ENCODE peak calls at places on chromosomes 12 and 14, in four cellular contexts. U is A673, J is AG04450, H is fibroblast of pulmonary artery. B is an unnamed sample.
A peak's percentile ranks its signal among the peaks of the same experiment; 100 is the strongest.

GRCh38 chr12:75783093-75783877 is 248.3 kb downstream of the PHLDA1 start:
- DNase-seq in U (no peak), J (no peak), H (no peak), B (no peak)

GRCh38 chr12:74980510-74980909 is 229.1 kb downstream of the KCNC2 start:
- DNase-seq in J (no peak), U (peak; percentile 26), H (no peak), B (no peak)

GRCh38 chr12:6915023-6915788 is 826 bp downstream of the ENO2 start:
- DNase-seq in J (no peak), U (peak; percentile 88), H (no peak), B (no peak)

GRCh38 chr12:132572106-132572505 is 38.3 kb downstream of the LRCOL1 start:
- DNase-seq in U (no peak), J (no peak), H (no peak), B (no peak)

GRCh38 chr12:76374395-76375020 is 26.3 kb upstream of the BBS10 start:
- DNase-seq in H (no peak), U (no peak), J (no peak), B (no peak)

GRCh38 chr12:96091833-96092232 is 56.4 kb upstream of the LTA4H start:
- DNase-seq in J (no peak), U (peak; percentile 25), H (no peak), B (no peak)

GRCh38 chr12:85260904-85261303 is 19.1 kb upstream of the ALX1 start:
- DNase-seq in J (no peak), H (no peak), U (no peak), B (no peak)

GRCh38 chr12:75481774-75482173 is 1.2 kb downstream of the GLIPR1 start:
- DNase-seq in H (peak; percentile 87), J (no peak), U (no peak), B (no peak)

GRCh38 chr12:110338754-110339153 is 57.7 kb downstream of the ATP2A2 start:
- DNase-seq in U (peak; percentile 65), H (peak; percentile 29), J (no peak), B (no peak)

GRCh38 chr12:47023944-47024343 is 55.5 kb upstream of the PCED1B start:
- DNase-seq in H (no peak), J (no peak), U (no peak), B (no peak)

GRCh38 chr14:104891664-104892500 is 26.8 kb downstream of the CEP170B start:
- DNase-seq in H (no peak), J (no peak), U (no peak), B (no peak)

GRCh38 chr12:694734-695503 is 31.7 kb upstream of the NINJ2 start:
- DNase-seq in U (no peak), H (no peak), J (no peak), B (no peak)

GRCh38 chr14:80426686-80427085 is 215.4 kb upstream of the DIO2 start:
- DNase-seq in J (no peak), U (no peak), H (peak; percentile 67), B (no peak)

GRCh38 chr12:28033538-28033915 is 61.0 kb upstream of the PTHLH start:
- DNase-seq in H (no peak), U (no peak), J (no peak), B (no peak)

GRCh38 chr14:51922624-51923023 is 62.2 kb downstream of the GNG2 start:
- DNase-seq in U (peak; percentile 46), J (no peak), H (peak; percentile 69), B (no peak)

GRCh38 chr12:69527506-69528272 is 57.5 kb downstream of the FRS2 start:
- DNase-seq in U (no peak), J (peak; percentile 59), H (peak; percentile 80), B (no peak)

GRCh38 chr12:122227341-122227740 is 1.5 kb upstream of the DIABLO start:
- DNase-seq in H (no peak), J (no peak), U (no peak), B (no peak)

GRCh38 chr12:79618848-79619404 is 71.8 kb downstream of the PAWR start:
- DNase-seq in U (no peak), H (peak; percentile 40), J (no peak), B (no peak)

GRCh38 chr12:19461986-19462385 is 22.7 kb downstream of the AEBP2 start:
- DNase-seq in U (no peak), J (no peak), H (no peak), B (no peak)

GRCh38 chr14:102255401-102256190 is 49.4 kb downstream of the MOK start:
- DNase-seq in H (peak; percentile 83), U (no peak), J (peak; percentile 61), B (no peak)

GRCh38 chr14:60487211-60487610 is 1.3 kb upstream of the C14orf39 start:
- DNase-seq in H (no peak), J (no peak), U (no peak), B (no peak)

GRCh38 chr14:101185081-101185835 is 281.7 kb upstream of the RTL1 start:
- DNase-seq in J (no peak), U (no peak), H (no peak), B (peak; percentile 62)

GRCh38 chr14:70289138-70289537 is 70.3 kb downstream of the COX16 start:
- DNase-seq in U (peak; percentile 48), J (no peak), H (no peak), B (no peak)

GRCh38 chr12:76183459-76184186 is 99.1 kb upstream of the NAP1L1 start:
- DNase-seq in J (peak; percentile 96), U (peak; percentile 74), H (peak; percentile 99), B (no peak)

GRCh38 chr12:45989277-45989856 is 1.0 kb downstream of the SCAF11 start:
- DNase-seq in U (no peak), J (no peak), H (peak; percentile 41), B (no peak)

GRCh38 chr14:89252887-89253532 is 164.0 kb downstream of the FOXN3 start:
- DNase-seq in H (peak; percentile 17), U (peak; percentile 11), J (no peak), B (no peak)

GRCh38 chr12:109744026-109744425 is 30.4 kb downstream of the FAM222A start:
- DNase-seq in H (no peak), U (no peak), J (no peak), B (no peak)

GRCh38 chr12:95882080-95882479 is 23.3 kb downstream of the SNRPF start:
- DNase-seq in H (no peak), J (no peak), U (no peak), B (no peak)

GRCh38 chr14:56025191-56025590 is 93.0 kb upstream of the PELI2 start:
- DNase-seq in J (no peak), H (no peak), U (no peak), B (no peak)

GRCh38 chr12:55696796-55697462 is 10.8 kb downstream of the ITGA7 start:
- DNase-seq in J (no peak), U (no peak), H (no peak), B (no peak)

GRCh38 chr12:119245904-119246494 is 67.3 kb downstream of the HSPB8 start:
- DNase-seq in H (no peak), J (no peak), U (no peak), B (no peak)

GRCh38 chr14:61108742-61109141 is 127.7 kb downstream of the SLC38A6 start:
- DNase-seq in J (no peak), U (no peak), H (no peak), B (no peak)

GRCh38 chr14:77950371-77950770 is 150.5 kb downstream of the ADCK1 start:
- DNase-seq in J (no peak), U (no peak), H (no peak), B (no peak)

DNA sequence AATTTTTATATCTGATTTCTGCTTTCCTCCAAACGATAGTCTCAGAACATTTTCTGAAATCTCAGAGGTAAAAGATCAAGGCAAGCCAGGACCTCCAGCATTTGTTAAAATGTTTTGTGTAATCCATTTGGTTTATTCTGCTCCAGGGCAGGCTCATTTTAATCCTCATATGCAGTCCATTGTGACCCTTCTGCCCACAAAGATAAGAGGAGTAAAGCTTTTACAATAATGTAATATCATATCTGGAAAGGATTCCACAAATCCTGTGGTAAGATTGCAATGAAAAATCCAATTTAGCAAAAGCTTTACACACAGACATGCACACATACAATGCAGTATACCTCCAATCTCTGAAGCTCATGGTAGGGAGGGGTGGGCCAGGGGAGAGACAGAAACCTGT is 55.3 kb upstream of the KCNH5 start:
- DNase-seq in H (no peak), U (no peak), J (no peak), B (no peak)
- TF ChIP-seq CTCF in H (no peak), U (no peak), J (no peak), B (no peak)

DNA sequence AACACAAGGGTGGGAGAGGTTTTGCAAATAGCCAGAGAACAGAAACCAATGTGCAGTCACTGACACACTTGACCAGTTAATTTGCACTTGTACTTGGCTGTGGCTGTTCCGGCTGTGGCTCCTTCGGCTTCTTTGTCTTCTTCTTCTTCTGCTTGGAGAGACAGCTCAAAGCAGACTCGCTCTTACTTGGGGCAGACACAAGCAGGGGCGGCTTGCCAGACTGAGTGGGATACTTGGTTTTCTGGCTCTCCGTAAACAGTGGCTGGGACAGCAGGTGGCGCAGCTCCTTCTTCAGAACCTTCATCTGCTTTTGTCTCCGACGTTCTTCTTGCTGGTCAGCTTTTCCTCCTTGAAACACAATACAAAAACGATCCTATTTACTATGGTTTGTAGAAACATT is 25.0 kb downstream of the OTUB2 start:
- DNase-seq in J (peak; percentile 15), U (peak; percentile 43), H (peak; percentile 66), B (peak; percentile 34)
- TF ChIP-seq CTCF in J (peak; percentile 57), U (peak; percentile 70), H (peak; percentile 64), B (peak; percentile 63)

DNA sequence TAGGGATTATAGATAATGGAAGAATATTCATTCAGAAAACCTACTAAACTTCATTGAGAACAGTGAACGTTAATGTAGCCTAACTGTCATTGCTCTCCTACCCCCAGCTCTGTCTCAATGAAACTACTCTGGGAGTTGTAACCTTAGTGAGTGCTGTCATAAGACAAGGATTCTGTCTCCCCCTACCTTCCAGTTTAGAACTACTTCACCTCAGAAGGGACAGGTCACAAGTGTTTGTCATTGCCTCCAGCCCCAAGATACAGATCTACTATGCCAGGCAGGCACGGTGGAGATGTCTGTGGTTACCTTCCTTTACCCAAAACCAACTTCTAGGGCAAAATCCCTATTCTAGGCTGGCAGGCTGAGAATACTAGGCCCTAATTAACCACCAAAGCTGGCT is 833.1 kb upstream of the SEL1L start:
- DNase-seq in J (no peak), H (no peak), U (no peak), B (no peak)
- TF ChIP-seq CTCF in J (no peak), H (no peak), U (no peak), B (no peak)

GRCh38 chr14:74400919-74401503 is 25.0 kb downstream of the SYNDIG1L start:
- DNase-seq in H (no peak), J (no peak), U (no peak), B (no peak)

GRCh38 chr14:74402264-74403251 is 23.5 kb downstream of the SYNDIG1L start:
- DNase-seq in U (no peak), H (no peak), J (no peak), B (no peak)

GRCh38 chr14:74403619-74404417 is 22.2 kb downstream of the SYNDIG1L start:
- DNase-seq in J (no peak), H (no peak), U (no peak), B (no peak)

GRCh38 chr14:74401504-74402241 is 24.3 kb downstream of the SYNDIG1L start:
- DNase-seq in U (no peak), J (no peak), H (no peak), B (no peak)

DNA sequence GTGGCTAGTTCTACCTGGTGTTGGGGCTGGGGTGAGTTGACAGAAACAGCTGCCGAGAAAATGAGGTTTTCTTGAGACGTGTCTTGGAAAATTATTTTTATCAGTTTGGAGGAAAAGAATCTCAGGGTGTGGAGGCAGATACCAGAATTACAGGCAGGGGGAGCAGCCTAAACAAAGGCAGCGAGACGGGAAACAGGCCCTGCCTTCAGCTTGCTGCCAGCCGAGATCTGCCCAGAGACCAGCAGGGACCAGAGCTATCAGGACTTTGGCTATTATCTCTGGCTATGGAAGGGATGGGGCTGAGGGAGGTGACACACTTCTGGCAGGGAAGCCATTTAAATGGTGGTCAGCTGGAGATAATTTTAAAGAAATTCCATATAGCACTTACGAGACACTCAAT is 25.7 kb downstream of the SYNDIG1L start:
- DNase-seq in U (peak; percentile 13), J (no peak), H (peak; percentile 13), B (no peak)
- TF ChIP-seq CTCF in U (no peak), J (peak; percentile 28), H (peak; percentile 21), B (peak; percentile 29)

GRCh38 chr12:57299514-57300016 is 48.6 kb upstream of the STAC3 start:
- DNase-seq in J (no peak), H (no peak), U (no peak), B (no peak)
- TF ChIP-seq CTCF in J (no peak), H (no peak), U (no peak), B (no peak)

B was measured in type B pancreatic cell.